ENCODE peak calls at places on chromosomes 13 and 19, in five cellular contexts. I is endodermal cell, N is heart right ventricle, T is ascending aorta, W is stomach. H is an unnamed sample.

GRCh38 chr19:13417054-13417453 is 89.2 kb downstream of the CACNA1A start:
- DNase-seq in T (no peak), N (peak; percentile 34), I (no peak), W (no peak), H (no peak)

GRCh38 chr13:44646044-44646443 is 69.9 kb upstream of the TSC22D1 start:
- DNase-seq in W (no peak), T (no peak), N (no peak), I (no peak), H (no peak)

GRCh38 chr19:5585461-5586299 is 17.9 kb upstream of the TINCR start:
- DNase-seq in I (peak; percentile 94), T (no peak), N (no peak), W (no peak), H (no peak)

GRCh38 chr13:86856996-86857395 is 814.2 kb upstream of the SLITRK5 start:
- DNase-seq in T (no peak), N (no peak), W (no peak), I (no peak), H (no peak)

GRCh38 chr19:34432797-34433196 is 4.6 kb downstream of the UBA2 start:
- DNase-seq in T (peak; percentile 38), W (no peak), I (peak; percentile 45), N (peak; percentile 35), H (no peak)

GRCh38 chr13:79973533-79973963 is 367.4 kb downstream of the SPRY2 start:
- DNase-seq in W (no peak), T (no peak), N (peak; percentile 22), I (no peak), H (no peak)

GRCh38 chr19:46009530-46010510 is 13.0 kb downstream of the PGLYRP1 start:
- DNase-seq in N (peak; percentile 65), W (peak; percentile 80), I (peak; percentile 95), T (no peak), H (peak; percentile 74)

GRCh38 chr19:35549879-35550523 is 4.6 kb downstream of the TMEM147 start:
- DNase-seq in T (no peak), W (no peak), N (no peak), I (no peak), H (no peak)

GRCh38 chr13:112700291-112701060 is 10.6 kb downstream of the ATP11A start:
- DNase-seq in N (no peak), T (no peak), W (peak; percentile 19), I (peak; percentile 31), H (no peak)

GRCh38 chr19:29527500-29528328 is 1.9 kb downstream of the VSTM2B start:
- DNase-seq in N (no peak), I (no peak), T (no peak), W (no peak), H (no peak)

GRCh38 chr13:51638497-51638871 is 54.2 kb downstream of the WDFY2 start:
- DNase-seq in T (no peak), I (no peak), N (no peak), W (no peak), H (no peak)

GRCh38 chr13:97246596-97246995 is 24.5 kb downstream of the MBNL2 start:
- DNase-seq in T (no peak), I (no peak), W (no peak), N (no peak), H (no peak)

GRCh38 chr13:97248243-97248642 is 26.1 kb downstream of the MBNL2 start:
- DNase-seq in N (no peak), T (no peak), W (no peak), I (no peak), H (no peak)

GRCh38 chr13:97249797-97250495 is 27.8 kb downstream of the MBNL2 start:
- DNase-seq in N (no peak), I (no peak), T (no peak), W (no peak), H (no peak)

GRCh38 chr13:97250560-97250959 is 28.4 kb downstream of the MBNL2 start:
- DNase-seq in W (no peak), T (no peak), I (no peak), N (no peak), H (no peak)

DNA sequence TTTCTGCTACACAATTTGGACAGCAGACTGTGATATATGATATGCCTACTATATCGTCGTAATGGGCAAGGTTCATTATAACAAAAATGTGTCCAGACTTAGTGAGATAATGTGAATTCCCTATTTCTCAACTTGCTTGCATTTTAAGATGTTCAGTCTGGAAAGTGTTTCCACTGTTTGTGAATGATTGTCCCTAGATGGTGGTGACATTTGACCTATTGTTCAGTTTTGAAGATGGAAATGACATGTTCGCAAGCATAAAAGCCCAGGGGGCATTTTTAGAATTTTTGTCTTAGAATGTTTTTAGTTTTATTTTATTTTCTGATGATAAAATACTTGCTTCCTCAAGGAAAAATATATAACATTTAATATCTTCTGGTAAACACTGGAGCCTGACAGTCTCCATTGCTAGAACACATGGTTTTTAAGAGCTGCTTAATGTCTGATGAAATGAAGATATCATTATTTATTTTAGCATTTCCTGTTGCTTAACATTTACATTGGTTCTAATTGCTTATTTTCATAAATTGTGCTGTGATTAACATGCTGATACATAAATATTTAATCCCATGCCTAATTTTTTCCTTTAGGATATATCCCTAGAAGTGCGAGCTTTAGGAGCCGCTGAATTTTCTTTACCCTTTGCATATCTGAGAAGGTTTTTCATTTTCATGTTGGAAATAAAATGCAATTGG is 27.1 kb downstream of the MBNL2 start:
- DNase-seq in T (no peak), I (no peak), N (no peak), W (no peak), H (no peak)
- H3K4me1 ChIP-seq in T (peaks cover 41% of the 10 kb centered on the region), I (no peaks in the 10 kb centered on the region), N (peaks cover 88% of the 10 kb centered on the region), W (peaks cover 36% of the 10 kb centered on the region), H (no peaks in the 10 kb centered on the region)

GRCh38 chr13:98214008-98214643 is 37.1 kb upstream of the RNF113B start:
- DNase-seq in T (no peak), W (no peak), I (no peak), N (peak; percentile 23), H (no peak)

GRCh38 chr13:98216135-98216565 is 39.1 kb upstream of the RNF113B start:
- DNase-seq in W (peak; percentile 67), N (peak; percentile 63), I (no peak), T (no peak), H (peak; percentile 46)

GRCh38 chr13:98214707-98215106 is 37.6 kb upstream of the RNF113B start:
- DNase-seq in W (peak; percentile 72), T (no peak), N (no peak), I (no peak), H (peak; percentile 68)

GRCh38 chr13:98216711-98217110 is 39.6 kb upstream of the RNF113B start:
- DNase-seq in I (no peak), T (no peak), N (no peak), W (no peak), H (no peak)

DNA sequence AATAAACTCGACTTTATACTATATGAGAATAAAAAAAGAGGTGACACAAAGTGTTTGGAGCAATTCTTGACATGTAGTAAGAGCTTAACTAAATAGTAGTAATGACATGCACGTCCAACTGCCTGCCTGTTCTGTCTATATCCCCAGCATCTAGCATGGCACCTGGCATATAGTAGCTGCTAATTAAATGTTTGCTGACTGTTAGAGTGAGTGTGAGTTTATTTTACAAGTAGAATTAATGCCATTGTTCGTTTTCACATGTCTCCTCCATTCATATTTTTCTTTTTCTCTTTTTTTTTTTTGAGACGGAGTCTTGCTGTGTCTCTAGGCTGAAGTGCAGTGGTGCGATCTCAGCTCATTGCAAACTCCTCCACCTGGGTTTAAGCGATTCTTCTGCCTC is 38.4 kb upstream of the RNF113B start:
- DNase-seq in N (no peak), T (no peak), I (no peak), W (no peak), H (no peak)
- H3K4me3 ChIP-seq in N (no peak overlapping the region), T (no peak overlapping the region), I (no peak overlapping the region), W (no peak overlapping the region), H (no peak overlapping the region)

GRCh38 chr13:29230446-29230845 is 365.0 kb downstream of the SLC7A1 start:
- DNase-seq in T (no peak), I (no peak), N (no peak), W (no peak), H (no peak)

DNA sequence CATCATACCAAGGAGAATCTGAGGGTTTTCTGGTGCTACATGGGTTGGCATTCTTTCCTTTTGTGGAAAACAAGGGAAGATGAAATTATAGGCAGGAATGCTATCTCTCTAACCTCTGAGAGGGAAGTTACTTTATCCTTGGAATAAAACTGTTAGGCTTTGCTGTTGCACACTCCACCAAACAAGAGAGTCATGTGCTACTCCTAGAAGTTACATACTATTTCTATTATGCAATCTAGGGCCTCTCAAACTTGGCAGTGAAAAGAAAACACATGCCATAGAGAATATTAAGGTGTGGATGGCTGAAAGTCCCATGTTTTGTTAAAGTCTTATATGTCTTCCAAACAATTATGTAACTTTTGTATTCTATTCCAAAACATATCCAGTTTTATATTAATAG is 367.9 kb downstream of the SLC7A1 start:
- DNase-seq in I (no peak), N (no peak), W (no peak), T (no peak), H (no peak)
- TF ChIP-seq CTCF in I (no peak), N (no peak), W (no peak), T (no peak), H (no peak)

DNA sequence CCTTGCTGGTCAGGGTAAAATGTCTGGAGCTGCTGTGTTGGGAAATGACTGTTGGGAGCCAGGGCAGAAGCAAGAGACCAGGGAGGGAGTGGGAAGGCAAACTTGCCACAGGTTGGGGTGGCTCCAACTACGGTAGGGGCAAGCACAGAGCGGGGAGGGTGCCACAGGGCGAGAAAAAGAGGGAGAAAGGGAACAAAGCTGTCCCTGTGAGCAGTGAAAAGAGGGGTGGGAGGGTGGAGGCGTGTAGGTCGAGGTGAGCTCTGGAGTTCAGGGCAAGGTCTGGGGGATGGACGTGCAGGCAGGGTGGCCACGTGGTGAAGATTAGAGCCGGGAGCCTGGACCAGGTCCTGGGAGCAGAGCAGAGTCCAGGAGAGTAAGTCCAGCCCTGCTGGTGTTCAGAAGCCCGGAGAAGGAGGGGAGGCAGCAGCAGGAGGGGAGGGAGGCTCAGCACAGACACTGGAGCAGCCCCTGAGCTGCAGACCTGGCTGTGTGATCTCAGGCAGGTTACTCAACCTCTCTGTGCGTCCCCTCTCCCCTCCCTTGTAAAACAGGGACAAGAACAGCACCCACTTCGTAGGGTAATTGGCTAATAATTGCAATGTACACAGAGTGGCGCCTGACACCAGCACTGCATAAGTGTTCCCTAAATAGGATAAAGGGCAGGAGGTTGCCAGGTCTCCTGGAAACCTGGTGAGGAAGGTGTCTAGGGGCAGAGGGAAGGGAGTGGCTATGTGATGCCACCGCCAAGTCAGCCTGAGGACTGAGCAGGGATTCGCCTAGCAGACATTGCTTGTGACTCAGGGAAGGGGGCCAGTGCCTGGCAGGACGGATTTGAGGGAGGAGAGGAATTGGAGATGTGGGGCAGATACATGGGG is 3.2 kb upstream of the POLR2E start:
- DNase-seq in W (peak; percentile 60), T (no peak), N (peak; percentile 17), I (no peak), H (peak; percentile 68)
- H3K4me1 ChIP-seq in W (peaks cover 58% of the 10 kb centered on the region), T (peaks cover 52% of the 10 kb centered on the region), N (peaks cover 69% of the 10 kb centered on the region), I (peaks cover 5% of the 10 kb centered on the region), H (peaks cover 21% of the 10 kb centered on the region)

DNA sequence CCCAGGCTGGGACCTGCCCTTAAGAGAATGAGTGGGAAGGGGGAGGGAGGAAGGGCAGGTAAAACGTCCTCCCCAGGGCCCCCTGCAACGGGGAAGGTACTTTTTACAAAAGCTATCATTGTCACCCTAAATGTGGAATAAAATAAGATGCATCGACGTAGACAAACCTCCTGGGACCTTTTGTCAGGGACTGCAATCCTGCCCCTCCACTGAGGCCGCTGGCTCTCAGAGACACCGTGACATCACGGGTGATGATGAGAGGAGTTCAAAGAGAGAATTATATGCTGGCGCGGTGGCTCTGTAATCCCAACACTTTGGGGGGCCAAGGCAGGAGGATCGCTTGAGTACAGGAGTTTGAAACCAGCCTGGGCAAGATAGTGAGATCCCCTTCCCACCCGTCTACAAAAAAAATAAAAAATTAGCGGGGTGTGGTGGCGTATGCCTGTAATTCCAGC is 1.8 kb upstream of the MYBPC2 start:
- DNase-seq in I (no peak), W (no peak), T (no peak), N (no peak), H (no peak)
- H3K4me3 ChIP-seq in I (peak overlapping the region; percentile 81), W (peak overlapping the region; percentile 67), T (peak overlapping the region; percentile 76), N (peak overlapping the region; percentile 69), H (no peak overlapping the region)

GRCh38 chr13:68304287-68304893 is 1074.3 kb upstream of the PCDH9 start:
- DNase-seq in W (no peak), I (no peak), T (no peak), N (no peak), H (no peak)
- TF ChIP-seq CTCF in W (peak; percentile 30), I (peak; percentile 89), T (no peak), N (peak; percentile 45), H (no peak)

H was measured in lung.